ENCODE peak calls at places on chromosomes 1 and 21, in eight cellular contexts. G is psoas muscle; N is fibroblast of villous mesenchyme; Y is A549; S is CD8-positive, alpha-beta T cell; V is ovary; Q is ascending aorta; O is fibroblast of pulmonary artery. T is an unnamed sample.

GRCh38 chr1:151130837-151131586 is 15.4 kb downstream of the SEMA6C start:
- DNase-seq in O (peak; percentile 72), Q (peak; percentile 89), V (peak; percentile 95), S (peak; percentile 68), Y (no peak), G (peak; percentile 87), N (peak; percentile 91), T (peak; percentile 82)

GRCh38 chr1:181318858-181319235 is 164.5 kb upstream of the CACNA1E start:
- DNase-seq in O (no peak), G (no peak), Y (no peak), V (no peak), N (no peak), Q (no peak), S (no peak), T (no peak)

GRCh38 chr1:179017383-179018326 is 8.0 kb upstream of the FAM20B start:
- DNase-seq in G (no peak), V (no peak), N (peak; percentile 82), O (no peak), S (no peak), Q (no peak), Y (peak; percentile 56), T (peak; percentile 31)

GRCh38 chr21:34604556-34604955 is 10.4 kb downstream of the RCAN1 start:
- DNase-seq in O (no peak), Q (no peak), Y (no peak), N (no peak), G (no peak), V (no peak), S (no peak), T (no peak)

GRCh38 chr1:147751346-147751745 is 9.1 kb downstream of the GJA5 start:
- DNase-seq in S (no peak), G (no peak), N (no peak), V (no peak), O (no peak), Q (no peak), Y (no peak), T (no peak)

GRCh38 chr1:211648980-211649934 is 26.2 kb downstream of the NEK2 start:
- DNase-seq in N (peak; percentile 56), Y (peak; percentile 55), V (peak; percentile 71), Q (peak; percentile 78), G (no peak), S (no peak), O (peak; percentile 50), T (peak; percentile 34)

GRCh38 chr21:46500224-46500861 is 41.7 kb downstream of the DIP2A start:
- DNase-seq in N (peak; percentile 50), S (no peak), Y (peak; percentile 30), G (no peak), V (no peak), Q (no peak), O (peak; percentile 28), T (peak; percentile 9)

GRCh38 chr1:223846668-223847007 is 891 bp upstream of the TP53BP2 start:
- DNase-seq in Q (no peak), G (no peak), N (no peak), S (no peak), V (peak; percentile 60), O (peak; percentile 34), Y (no peak), T (peak; percentile 33)

DNA sequence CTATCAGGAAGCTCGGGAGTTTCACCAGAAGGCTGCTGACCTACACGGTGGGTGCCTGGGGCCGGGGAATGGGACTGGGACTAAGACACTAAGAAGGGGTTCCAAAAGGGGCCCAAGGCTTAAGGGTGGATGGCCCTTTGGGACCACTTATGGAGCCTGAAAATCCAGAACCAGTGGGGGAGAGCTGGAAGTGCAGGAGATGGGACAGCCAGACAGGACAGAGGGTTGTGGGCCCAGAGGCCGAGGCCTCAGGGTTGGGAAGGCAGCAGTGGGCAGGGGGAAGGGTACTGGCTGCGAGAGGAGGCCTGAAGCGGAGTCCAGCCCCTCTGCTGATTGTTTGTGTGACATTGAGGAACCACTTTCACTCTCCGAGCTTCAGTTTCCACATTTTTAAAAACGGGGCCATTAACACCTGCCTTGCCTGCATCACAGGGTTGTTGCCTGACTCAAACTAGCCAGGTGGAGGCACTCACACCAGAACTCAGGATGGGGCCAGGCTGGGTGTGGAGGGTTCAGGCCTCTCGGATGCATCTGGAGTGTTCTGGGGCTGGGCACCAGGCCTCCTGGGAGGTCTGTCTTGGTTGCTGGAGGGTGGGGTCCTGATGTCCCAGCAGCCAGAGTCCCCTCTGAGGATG is 3.0 kb downstream of the TTC24 start:
- DNase-seq in Y (no peak), V (no peak), N (no peak), O (no peak), S (no peak), G (no peak), Q (no peak), T (no peak)
- H3K4me3 ChIP-seq in Y (no peak overlapping the region), V (no peak overlapping the region), N (no peak overlapping the region), O (no peak overlapping the region), S (peak overlapping the region; percentile 71), G (no peak overlapping the region), Q (no peak overlapping the region), T (no peak overlapping the region)

GRCh38 chr1:19460535-19461351 is 24.6 kb downstream of the CAPZB start:
- DNase-seq in Q (no peak), O (no peak), Y (no peak), N (no peak), S (no peak), V (no peak), G (no peak), T (no peak)

GRCh38 chr1:19462781-19463180 is 22.6 kb downstream of the CAPZB start:
- DNase-seq in S (no peak), O (no peak), Q (no peak), Y (no peak), G (no peak), N (no peak), V (no peak), T (no peak)

GRCh38 chr1:19458815-19459417 is 26.4 kb downstream of the CAPZB start:
- DNase-seq in G (no peak), S (no peak), O (no peak), Q (no peak), N (no peak), Y (no peak), V (no peak), T (no peak)

GRCh38 chr1:19463204-19463803 is 22.0 kb downstream of the CAPZB start:
- DNase-seq in G (no peak), O (no peak), Y (no peak), S (peak; percentile 59), N (no peak), V (no peak), Q (no peak), T (no peak)

DNA sequence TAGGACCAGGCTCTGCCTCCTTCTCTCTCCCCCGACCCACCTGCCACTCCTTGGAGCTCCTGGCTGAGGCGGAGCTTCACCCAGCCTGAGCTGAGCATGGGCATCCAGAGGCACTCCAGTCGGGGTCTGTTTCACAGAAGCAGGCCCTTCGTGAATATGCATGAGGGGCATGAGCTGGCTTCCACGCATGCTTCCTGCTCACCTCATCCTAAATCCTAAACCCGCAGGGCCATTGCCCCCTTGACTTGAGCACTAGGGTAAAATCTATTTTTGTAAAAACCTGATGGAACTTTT is 24.0 kb downstream of the CAPZB start:
- DNase-seq in S (no peak), V (no peak), G (no peak), N (no peak), O (no peak), Q (no peak), Y (no peak), T (no peak)
- H3K4me3 ChIP-seq in S (no peak overlapping the region), V (no peak overlapping the region), G (no peak overlapping the region), N (no peak overlapping the region), O (no peak overlapping the region), Q (no peak overlapping the region), Y (no peak overlapping the region), T (no peak overlapping the region)

GRCh38 chr1:23403355-23403734 is 21.2 kb downstream of the TCEA3 start:
- DNase-seq in N (no peak), G (no peak), V (no peak), Q (no peak), Y (no peak), S (no peak), O (no peak), T (no peak)
- H3K4me3 ChIP-seq in N (no peak overlapping the region), G (no peak overlapping the region), V (no peak overlapping the region), Q (no peak overlapping the region), Y (no peak overlapping the region), S (no peak overlapping the region), O (no peak overlapping the region), T (no peak overlapping the region)

DNA sequence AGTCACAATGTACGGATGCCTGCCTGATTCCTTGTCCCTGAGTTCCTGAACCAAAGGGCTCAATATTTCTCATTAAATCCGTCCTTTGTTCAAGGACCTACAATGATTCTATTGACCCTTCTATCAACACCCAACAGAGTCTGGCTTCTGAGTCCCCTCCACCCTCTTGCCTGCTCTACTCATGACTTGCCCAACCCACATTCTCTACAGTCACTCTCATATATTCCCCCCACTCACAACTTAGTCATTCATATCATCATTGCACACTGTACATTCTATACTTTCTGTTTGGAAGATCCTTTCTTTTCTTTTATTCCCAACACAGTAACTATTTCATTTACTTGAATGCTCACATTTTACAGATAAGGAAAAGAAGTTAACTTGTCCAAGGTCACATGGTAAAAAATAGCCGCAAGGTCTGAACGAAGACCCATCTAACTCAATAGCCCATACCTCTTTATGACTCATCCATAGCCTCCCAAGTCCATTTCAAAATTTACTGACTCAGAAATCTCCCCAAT is 3.6 kb downstream of the OTUD7B start:
- DNase-seq in Y (no peak), G (no peak), O (peak; percentile 62), N (peak; percentile 28), S (no peak), V (no peak), Q (no peak), T (no peak)
- H3K4me3 ChIP-seq in Y (no peak overlapping the region), G (peak overlapping the region; percentile 81), O (no peak overlapping the region), N (no peak overlapping the region), S (no peak overlapping the region), V (no peak overlapping the region), Q (no peak overlapping the region), T (no peak overlapping the region)

T was measured in AG10803.